ENCODE peak calls at places on chromosome 7, in five cellular contexts. H is midbrain; D is stimulated activated CD4-positive, alpha-beta T cell treated with anti-CD3 and anti-CD28 coated beads, Interleukin-15, amount 100 ng/mL, for 1 hour; S is GM13976; J is activated CD4-positive, alpha-beta T cell treated with anti-CD3 and anti-CD28 coated beads for 4 hours. A is an unnamed sample.

GRCh38 chr7:55965805-55966421 is 1.5 kb downstream of the NIPSNAP2 start:
- DNase-seq in S (no peak), D (no peak), J (no peak), H (peak), A (no peak)

GRCh38 chr7:122550545-122550944 is 148.4 kb downstream of the RNF133 start:
- DNase-seq in D (no peak), H (no peak), S (no peak), J (no peak), A (no peak)

GRCh38 chr7:151375530-151376217 is 34.1 kb downstream of the NUB1 start:
- DNase-seq in J (no peak), D (no peak), H (no peak), S (no peak), A (no peak)

GRCh38 chr7:106166651-106167342 is 54.7 kb upstream of the SYPL1 start:
- DNase-seq in S (peak), J (peak), H (peak), D (no peak), A (no peak)

GRCh38 chr7:68904635-68905034 is 693.6 kb upstream of the AUTS2 start:
- DNase-seq in S (no peak), J (no peak), D (no peak), H (no peak), A (no peak)

GRCh38 chr7:122038904-122039303 is 105.1 kb downstream of the AASS start:
- DNase-seq in S (peak), J (no peak), H (no peak), D (no peak), A (no peak)

GRCh38 chr7:95434501-95435421 is at the start of gene PON2:
- DNase-seq in H (peak), S (peak), J (peak), D (no peak), A (peak)

GRCh38 chr7:81990395-81990794 is 220.5 kb upstream of the HGF start:
- DNase-seq in D (no peak), J (no peak), H (no peak), S (no peak), A (no peak)

GRCh38 chr7:4799508-4800268 is 24.3 kb downstream of the AP5Z1 start:
- DNase-seq in H (no peak), S (no peak), J (no peak), D (no peak), A (no peak)

GRCh38 chr7:14687241-14687640 is 215.3 kb downstream of the DGKB start:
- DNase-seq in D (no peak), S (no peak), H (no peak), J (no peak), A (no peak)

GRCh38 chr7:4631664-4632171 is 50.4 kb upstream of the FOXK1 start:
- DNase-seq in D (no peak), J (no peak), H (peak), S (no peak), A (peak)

GRCh38 chr7:137539111-137539715 is 195.7 kb upstream of the PTN start:
- DNase-seq in S (no peak), D (no peak), H (no peak), J (no peak), A (no peak)

GRCh38 chr7:151714201-151714600 is 162.7 kb downstream of the PRKAG2 start:
- DNase-seq in H (no peak), S (no peak), D (no peak), J (no peak), A (no peak)

GRCh38 chr7:28556036-28556435 is 143.7 kb downstream of the CREB5 start:
- DNase-seq in S (no peak), H (no peak), J (no peak), D (no peak), A (no peak)

GRCh38 chr7:49367072-49367471 is 406.4 kb upstream of the VWC2 start:
- DNase-seq in H (no peak), J (no peak), D (no peak), S (no peak), A (no peak)

GRCh38 chr7:111883241-111883640 is 320.9 kb upstream of the IMMP2L start:
- DNase-seq in J (no peak), H (no peak), S (no peak), D (no peak), A (no peak)